ENCODE peak calls at places on chromosome 17, in five cellular contexts. U is ovary, N is endothelial cell of umbilical vein, J is neural progenitor cell, V is IMR-90. R is an unnamed sample.

GRCh38 chr17:59890720-59891119 is 2.0 kb downstream of the TUBD1 start:
- DNase-seq in U (no peak), N (no peak), J (no peak), V (peak; percentile 78), R (no peak)

GRCh38 chr17:69064476-69064875 is 3.7 kb upstream of the ABCA9 start:
- DNase-seq in U (no peak), N (no peak), J (no peak), V (no peak), R (no peak)

GRCh38 chr17:8438441-8438840 is 2.8 kb downstream of the NDEL1 start:
- DNase-seq in U (no peak), N (no peak), J (no peak), V (no peak), R (no peak)

GRCh38 chr17:8060274-8060673 is 21.4 kb downstream of the ALOX15B start:
- DNase-seq in U (peak; percentile 36), N (peak; percentile 73), J (peak; percentile 90), V (peak; percentile 65), R (peak; percentile 68)

GRCh38 chr17:51992864-51993413 is 165.6 kb downstream of the CA10 start:
- DNase-seq in U (no peak), N (no peak), J (no peak), V (no peak), R (no peak)

GRCh38 chr17:33674685-33675084 is 381.6 kb upstream of the ASIC2 start:
- DNase-seq in U (no peak), N (peak; percentile 67), J (peak; percentile 73), V (peak; percentile 55), R (no peak)

GRCh38 chr17:82114872-82115271 is 16.8 kb upstream of the FASN start:
- DNase-seq in U (no peak), N (no peak), J (no peak), V (no peak), R (no peak)

GRCh38 chr17:60128171-60128859 is 21.5 kb upstream of the CA4 start:
- DNase-seq in U (no peak), N (no peak), J (no peak), V (no peak), R (no peak)

GRCh38 chr17:28549274-28550132 is 2.9 kb downstream of the UNC119 start:
- DNase-seq in U (no peak), N (no peak), J (peak; percentile 85), V (no peak), R (peak; percentile 58)

GRCh38 chr17:69175812-69176517 is 34.3 kb upstream of the ABCA6 start:
- DNase-seq in U (no peak), N (peak; percentile 42), J (no peak), V (peak; percentile 79), R (no peak)

GRCh38 chr17:80385046-80385445 is 29.9 kb upstream of the ENDOV start:
- DNase-seq in U (no peak), N (no peak), J (no peak), V (no peak), R (no peak)

GRCh38 chr17:66625321-66625767 is 209.6 kb upstream of the CACNG5 start:
- DNase-seq in U (no peak), N (peak; percentile 55), J (peak; percentile 14), V (peak; percentile 49), R (no peak)

GRCh38 chr17:68777243-68777855 is 176.2 kb upstream of the FAM20A start:
- DNase-seq in U (peak; percentile 52), N (peak; percentile 90), J (peak; percentile 65), V (peak; percentile 67), R (no peak)

GRCh38 chr17:64499805-64500486 is 3.1 kb upstream of the POLG2 start:
- DNase-seq in U (no peak), N (no peak), J (no peak), V (peak; percentile 60), R (no peak)

GRCh38 chr17:81291662-81292061 is 3.4 kb downstream of the SLC38A10 start:
- DNase-seq in U (no peak), N (peak; percentile 29), J (peak; percentile 71), V (peak; percentile 25), R (peak; percentile 50)

GRCh38 chr17:33983824-33984574 is 271.1 kb upstream of the CCL2 start:
- DNase-seq in U (no peak), N (no peak), J (no peak), V (no peak), R (no peak)

GRCh38 chr17:45983614-45984310 is 15.3 kb upstream of the STH start:
- DNase-seq in U (no peak), N (no peak), J (no peak), V (no peak), R (no peak)

GRCh38 chr17:80482555-80483308 is 6.3 kb upstream of the NPTX1 start:
- DNase-seq in U (no peak), N (no peak), J (peak; percentile 1), V (no peak), R (no peak)

GRCh38 chr17:7717756-7718350 is 309 bp downstream of the DNAH2 start:
- DNase-seq in U (no peak), N (no peak), J (no peak), V (no peak), R (no peak)

GRCh38 chr17:78618264-78619066 is 41.3 kb upstream of the DNAH17 start:
- DNase-seq in U (no peak), N (no peak), J (no peak), V (no peak), R (no peak)

GRCh38 chr17:71315568-71315967 is 805.3 kb upstream of the SOX9 start:
- DNase-seq in U (no peak), N (no peak), J (no peak), V (no peak), R (no peak)

GRCh38 chr17:62865586-62865985 is 57.5 kb upstream of the MARCHF10 start:
- DNase-seq in U (no peak), N (no peak), J (no peak), V (no peak), R (no peak)

GRCh38 chr17:27490391-27490790 is 34.1 kb downstream of the KSR1 start:
- DNase-seq in U (no peak), N (no peak), J (no peak), V (no peak), R (no peak)

GRCh38 chr17:77744268-77744988 is 214.1 kb upstream of the TNRC6C start:
- DNase-seq in U (no peak), N (no peak), J (no peak), V (no peak), R (no peak)

GRCh38 chr17:83103938-83104311 is 24.5 kb downstream of the METRNL start:
- DNase-seq in U (no peak), N (no peak), J (no peak), V (no peak), R (no peak)

GRCh38 chr17:36920032-36921000 is 17.0 kb upstream of the LHX1 start:
- DNase-seq in U (no peak), N (no peak), J (peak; percentile 67), V (peak; percentile 46), R (no peak)

GRCh38 chr17:44602970-44603369 is 45.7 kb downstream of the FZD2 start:
- DNase-seq in U (no peak), N (no peak), J (no peak), V (no peak), R (no peak)

GRCh38 chr17:17681187-17681743 is at the start of gene RAI1:
- DNase-seq in U (peak; percentile 80), N (peak; percentile 75), J (peak; percentile 90), V (peak; percentile 79), R (peak; percentile 70)

GRCh38 chr17:33725675-33726271 is 432.7 kb upstream of the ASIC2 start:
- DNase-seq in U (no peak), N (peak; percentile 24), J (peak; percentile 74), V (peak; percentile 17), R (no peak)

DNA sequence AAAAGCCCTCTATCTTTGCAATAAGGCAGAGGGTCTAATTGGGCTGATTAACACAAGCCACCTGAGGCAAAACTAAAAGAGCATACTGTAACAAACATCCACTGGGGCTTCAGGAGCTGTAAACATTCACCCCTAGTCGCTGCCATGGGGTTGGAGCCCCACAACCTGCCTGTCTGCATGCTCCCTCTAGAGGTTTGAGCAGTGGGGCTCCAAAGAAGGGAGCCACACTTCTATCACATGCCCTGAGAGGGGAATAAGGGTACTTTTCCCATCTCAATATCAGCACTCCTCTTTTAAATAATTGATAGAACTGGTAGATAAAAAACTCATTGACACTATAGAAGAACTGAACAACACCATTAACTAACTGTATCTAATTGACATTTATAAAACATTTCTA is 130.1 kb upstream of the COX10 start:
- DNase-seq in U (no peak), N (no peak), J (no peak), V (no peak), R (no peak)
- TF ChIP-seq CTCF in U (no peak), N (no peak), J (no peak), V (no peak), R (no peak)

DNA sequence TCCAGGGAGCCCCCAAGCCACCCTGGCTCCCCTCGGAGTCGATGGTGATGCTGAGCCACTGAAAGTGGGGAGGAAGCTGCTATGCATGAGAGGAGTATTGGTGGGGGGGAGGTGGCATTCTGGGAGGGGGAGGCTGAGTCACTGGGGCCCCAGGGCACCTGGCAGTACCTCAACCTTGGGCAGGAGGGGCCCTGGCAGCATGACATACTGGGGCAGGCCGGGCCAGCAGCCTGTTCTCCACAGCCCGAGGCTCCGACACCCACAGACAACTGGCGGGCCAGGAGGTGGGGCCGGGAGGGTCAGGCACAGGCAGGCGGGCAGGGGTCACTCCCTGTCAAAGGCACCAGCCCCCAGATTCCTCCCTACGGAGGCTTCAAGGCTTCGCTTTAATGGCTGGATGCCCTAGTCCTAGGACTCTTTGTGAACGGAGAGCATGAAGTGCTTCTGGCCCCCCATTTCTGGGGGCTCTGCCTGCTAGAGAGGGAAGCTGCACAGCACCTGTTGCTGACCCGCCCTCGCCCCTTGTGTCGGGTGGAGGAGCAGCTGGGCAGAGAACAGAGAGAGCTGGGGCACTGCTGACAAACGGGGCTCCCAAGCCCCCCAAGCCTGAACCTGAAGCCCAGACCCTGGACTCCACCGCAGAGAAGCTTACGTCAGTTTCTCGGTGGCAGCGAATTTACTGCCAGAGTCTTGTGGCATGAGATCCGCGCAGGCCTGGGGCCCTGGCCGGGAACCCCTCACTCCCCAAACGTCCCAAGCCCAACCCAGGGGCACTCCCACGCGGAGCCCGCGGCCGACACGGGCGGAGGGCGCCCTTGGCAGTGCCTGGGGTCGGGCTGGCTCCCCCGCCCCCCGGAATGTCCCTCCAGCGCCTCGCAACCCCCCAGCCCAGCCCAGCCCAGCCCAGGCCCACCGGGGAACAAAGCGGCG is 773 bp downstream of the CASKIN2 start:
- DNase-seq in U (peak; percentile 50), N (no peak), J (peak; percentile 68), V (peak; percentile 23), R (no peak)
- H3K27me3 ChIP-seq in U (no peaks in the 10 kb centered on the region), N (no peaks in the 10 kb centered on the region), J (no peaks in the 10 kb centered on the region), V (no peaks in the 10 kb centered on the region), R (no peaks in the 10 kb centered on the region)

DNA sequence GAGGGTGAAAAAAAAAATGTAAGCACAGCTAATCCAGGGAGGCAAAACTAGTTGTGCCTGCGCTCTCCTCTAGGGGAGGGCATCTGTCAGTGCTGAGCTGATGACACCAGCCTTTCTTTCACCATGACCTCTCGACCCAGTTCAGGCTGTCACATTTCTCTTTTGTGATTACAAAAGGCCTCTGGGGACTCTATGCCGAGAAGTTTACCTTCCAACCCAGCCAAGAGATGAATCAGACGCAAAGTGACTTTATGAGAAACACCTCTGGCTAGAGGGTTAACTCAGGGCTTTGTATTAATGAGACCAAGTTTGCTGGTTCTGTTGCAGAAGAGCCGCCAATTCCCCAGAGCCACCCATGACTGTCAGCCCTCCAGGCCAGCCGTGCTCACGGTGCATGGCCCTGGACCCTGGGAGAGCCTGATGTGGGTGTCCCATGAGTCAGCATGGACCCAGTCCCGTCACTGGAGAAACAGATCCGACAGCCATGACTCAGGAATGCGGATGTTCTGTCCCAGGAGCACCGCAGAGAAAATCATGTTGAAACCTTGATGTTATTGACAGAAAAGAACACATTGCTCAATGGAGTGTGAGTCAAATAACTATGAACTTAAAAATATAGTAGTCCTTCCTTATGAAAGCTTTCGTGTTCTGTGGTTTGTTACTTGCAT is 437.2 kb downstream of the HS3ST3B1 start:
- DNase-seq in U (no peak), N (no peak), J (peak; percentile 41), V (peak; percentile 99), R (no peak)
- H3K4me3 ChIP-seq in U (no peak overlapping the region), N (no peak overlapping the region), J (no peak overlapping the region), V (no peak overlapping the region), R (no peak overlapping the region)

GRCh38 chr17:49230636-49231562 is at the start of gene PHOSPHO1:
- DNase-seq in U (peak; percentile 65), N (peak; percentile 85), J (peak; percentile 96), V (peak; percentile 76), R (peak; percentile 90)
- TF ChIP-seq CTCF in U (no peak), N (no peak), J (no peak), V (no peak), R (no peak)

R was measured in CD8-positive, alpha-beta T cell.